ENCODE peak calls at places on chromosomes 2 and 18, in nine cellular contexts. One of them, this sample, is unnamed.

GRCh38 chr2:186503827-186504606 is 18.0 kb downstream of the ZC3H15 start:
- DNase-seq in CD8-positive, alpha-beta memory T cell: peak; percentile 7
- DNase-seq in HTR-8/SVneo: no peak
- DNase-seq in NCI-H1092 treated with DMSO at 0.1 percent for 48 hours: peak; percentile 10
- DNase-seq in GOT3: no peak
- DNase-seq in GM12891: no peak
- DNase-seq in DND-41: no peak
- DNase-seq in AG04449: no peak
- DNase-seq in iPS DF 6.9: no peak
- DNase-seq in this sample: no peak

GRCh38 chr2:191593622-191594416 is 84.1 kb upstream of the NABP1 start:
- DNase-seq in GOT3: no peak
- DNase-seq in DND-41: no peak
- DNase-seq in NCI-H1092 treated with DMSO at 0.1 percent for 48 hours: no peak
- DNase-seq in iPS DF 6.9: no peak
- DNase-seq in CD8-positive, alpha-beta memory T cell: no peak
- DNase-seq in HTR-8/SVneo: peak; percentile 39
- DNase-seq in GM12891: no peak
- DNase-seq in AG04449: no peak
- DNase-seq in this sample: no peak

GRCh38 chr2:38658613-38659012 is 7.3 kb upstream of the GALM start:
- DNase-seq in DND-41: no peak
- DNase-seq in NCI-H1092 treated with DMSO at 0.1 percent for 48 hours: no peak
- DNase-seq in GOT3: no peak
- DNase-seq in HTR-8/SVneo: no peak
- DNase-seq in iPS DF 6.9: no peak
- DNase-seq in GM12891: no peak
- DNase-seq in CD8-positive, alpha-beta memory T cell: no peak
- DNase-seq in AG04449: no peak
- DNase-seq in this sample: no peak

GRCh38 chr2:48440103-48440390 is 89.9 kb upstream of the STON1 start:
- DNase-seq in iPS DF 6.9: no peak
- DNase-seq in AG04449: no peak
- DNase-seq in GM12891: no peak
- DNase-seq in CD8-positive, alpha-beta memory T cell: no peak
- DNase-seq in GOT3: no peak
- DNase-seq in NCI-H1092 treated with DMSO at 0.1 percent for 48 hours: no peak
- DNase-seq in DND-41: no peak
- DNase-seq in HTR-8/SVneo: no peak
- DNase-seq in this sample: no peak

GRCh38 chr2:57890462-57890861 is 156.1 kb upstream of the VRK2 start:
- DNase-seq in CD8-positive, alpha-beta memory T cell: no peak
- DNase-seq in GOT3: no peak
- DNase-seq in AG04449: peak; percentile 38
- DNase-seq in GM12891: no peak
- DNase-seq in DND-41: no peak
- DNase-seq in iPS DF 6.9: no peak
- DNase-seq in HTR-8/SVneo: no peak
- DNase-seq in NCI-H1092 treated with DMSO at 0.1 percent for 48 hours: no peak
- DNase-seq in this sample: no peak

GRCh38 chr2:54574107-54574859 is 118.2 kb downstream of the SPTBN1 start:
- DNase-seq in CD8-positive, alpha-beta memory T cell: peak; percentile 82
- DNase-seq in NCI-H1092 treated with DMSO at 0.1 percent for 48 hours: no peak
- DNase-seq in AG04449: no peak
- DNase-seq in iPS DF 6.9: no peak
- DNase-seq in GM12891: no peak
- DNase-seq in DND-41: peak; percentile 65
- DNase-seq in HTR-8/SVneo: no peak
- DNase-seq in GOT3: no peak
- DNase-seq in this sample: peak; percentile 70

GRCh38 chr2:204948364-204948763 is 403.1 kb downstream of the PARD3B start:
- DNase-seq in GOT3: no peak
- DNase-seq in NCI-H1092 treated with DMSO at 0.1 percent for 48 hours: no peak
- DNase-seq in HTR-8/SVneo: no peak
- DNase-seq in iPS DF 6.9: no peak
- DNase-seq in DND-41: no peak
- DNase-seq in GM12891: no peak
- DNase-seq in AG04449: no peak
- DNase-seq in CD8-positive, alpha-beta memory T cell: no peak
- DNase-seq in this sample: no peak

GRCh38 chr18:12304351-12305210 is 3.5 kb upstream of the TUBB6 start:
- DNase-seq in AG04449: no peak
- DNase-seq in GOT3: no peak
- DNase-seq in HTR-8/SVneo: no peak
- DNase-seq in iPS DF 6.9: no peak
- DNase-seq in NCI-H1092 treated with DMSO at 0.1 percent for 48 hours: peak; percentile 64
- DNase-seq in DND-41: no peak
- DNase-seq in GM12891: no peak
- DNase-seq in CD8-positive, alpha-beta memory T cell: no peak
- DNase-seq in this sample: no peak

GRCh38 chr2:55970506-55970905 is 46.9 kb upstream of the EFEMP1 start:
- DNase-seq in GOT3: no peak
- DNase-seq in iPS DF 6.9: no peak
- DNase-seq in AG04449: no peak
- DNase-seq in DND-41: no peak
- DNase-seq in GM12891: no peak
- DNase-seq in HTR-8/SVneo: no peak
- DNase-seq in CD8-positive, alpha-beta memory T cell: no peak
- DNase-seq in NCI-H1092 treated with DMSO at 0.1 percent for 48 hours: no peak
- DNase-seq in this sample: no peak

GRCh38 chr2:218990612-218991011 is 2.6 kb downstream of the CRYBA2 start:
- DNase-seq in HTR-8/SVneo: no peak
- DNase-seq in CD8-positive, alpha-beta memory T cell: no peak
- DNase-seq in iPS DF 6.9: no peak
- DNase-seq in AG04449: no peak
- DNase-seq in GOT3: no peak
- DNase-seq in GM12891: no peak
- DNase-seq in DND-41: no peak
- DNase-seq in NCI-H1092 treated with DMSO at 0.1 percent for 48 hours: no peak
- DNase-seq in this sample: no peak

GRCh38 chr2:122764019-122764418 is 1008.6 kb downstream of the TSN start:
- DNase-seq in iPS DF 6.9: no peak
- DNase-seq in CD8-positive, alpha-beta memory T cell: no peak
- DNase-seq in NCI-H1092 treated with DMSO at 0.1 percent for 48 hours: no peak
- DNase-seq in AG04449: no peak
- DNase-seq in GOT3: no peak
- DNase-seq in GM12891: no peak
- DNase-seq in DND-41: no peak
- DNase-seq in HTR-8/SVneo: no peak
- DNase-seq in this sample: no peak

GRCh38 chr2:234587341-234588053 is 90.6 kb upstream of the ARL4C start:
- DNase-seq in CD8-positive, alpha-beta memory T cell: no peak
- DNase-seq in iPS DF 6.9: no peak
- DNase-seq in AG04449: no peak
- DNase-seq in NCI-H1092 treated with DMSO at 0.1 percent for 48 hours: no peak
- DNase-seq in GOT3: no peak
- DNase-seq in GM12891: no peak
- DNase-seq in DND-41: no peak
- DNase-seq in HTR-8/SVneo: peak; percentile 52
- DNase-seq in this sample: no peak

GRCh38 chr2:133717497-133717896 is 149.2 kb upstream of the NCKAP5 start:
- DNase-seq in NCI-H1092 treated with DMSO at 0.1 percent for 48 hours: no peak
- DNase-seq in DND-41: no peak
- DNase-seq in HTR-8/SVneo: no peak
- DNase-seq in iPS DF 6.9: no peak
- DNase-seq in CD8-positive, alpha-beta memory T cell: no peak
- DNase-seq in GM12891: no peak
- DNase-seq in AG04449: no peak
- DNase-seq in GOT3: no peak
- DNase-seq in this sample: no peak

GRCh38 chr2:99852376-99852934 is 289.9 kb downstream of the AFF3 start:
- DNase-seq in AG04449: no peak
- DNase-seq in GOT3: no peak
- DNase-seq in iPS DF 6.9: no peak
- DNase-seq in NCI-H1092 treated with DMSO at 0.1 percent for 48 hours: no peak
- DNase-seq in HTR-8/SVneo: no peak
- DNase-seq in GM12891: no peak
- DNase-seq in CD8-positive, alpha-beta memory T cell: no peak
- DNase-seq in DND-41: no peak
- DNase-seq in this sample: no peak

GRCh38 chr2:205435970-205436369 is 246.3 kb upstream of the NRP2 start:
- DNase-seq in AG04449: no peak
- DNase-seq in GM12891: no peak
- DNase-seq in HTR-8/SVneo: no peak
- DNase-seq in GOT3: no peak
- DNase-seq in NCI-H1092 treated with DMSO at 0.1 percent for 48 hours: no peak
- DNase-seq in iPS DF 6.9: no peak
- DNase-seq in DND-41: no peak
- DNase-seq in CD8-positive, alpha-beta memory T cell: no peak
- DNase-seq in this sample: no peak

GRCh38 chr2:239360008-239360407 is 40.8 kb downstream of the HDAC4 start:
- DNase-seq in GOT3: no peak
- DNase-seq in iPS DF 6.9: no peak
- DNase-seq in GM12891: no peak
- DNase-seq in HTR-8/SVneo: no peak
- DNase-seq in NCI-H1092 treated with DMSO at 0.1 percent for 48 hours: no peak
- DNase-seq in DND-41: no peak
- DNase-seq in CD8-positive, alpha-beta memory T cell: no peak
- DNase-seq in AG04449: no peak
- DNase-seq in this sample: no peak

GRCh38 chr18:23585007-23585871 is 1.1 kb downstream of the NPC1 start:
- DNase-seq in HTR-8/SVneo: no peak
- DNase-seq in iPS DF 6.9: no peak
- DNase-seq in NCI-H1092 treated with DMSO at 0.1 percent for 48 hours: no peak
- DNase-seq in DND-41: peak; percentile 49
- DNase-seq in CD8-positive, alpha-beta memory T cell: peak; percentile 18
- DNase-seq in GOT3: no peak
- DNase-seq in GM12891: no peak
- DNase-seq in AG04449: no peak
- DNase-seq in this sample: peak; percentile 51

GRCh38 chr18:56358608-56359007 is 279.8 kb downstream of the TXNL1 start:
- DNase-seq in GOT3: no peak
- DNase-seq in GM12891: no peak
- DNase-seq in AG04449: no peak
- DNase-seq in CD8-positive, alpha-beta memory T cell: no peak
- DNase-seq in NCI-H1092 treated with DMSO at 0.1 percent for 48 hours: no peak
- DNase-seq in DND-41: no peak
- DNase-seq in iPS DF 6.9: no peak
- DNase-seq in HTR-8/SVneo: no peak
- DNase-seq in this sample: no peak

GRCh38 chr2:68463287-68463877 is 3.7 kb downstream of the FBXO48 start:
- DNase-seq in HTR-8/SVneo: peak; percentile 41
- DNase-seq in CD8-positive, alpha-beta memory T cell: peak; percentile 50
- DNase-seq in AG04449: no peak
- DNase-seq in GOT3: no peak
- DNase-seq in GM12891: no peak
- DNase-seq in DND-41: no peak
- DNase-seq in iPS DF 6.9: no peak
- DNase-seq in NCI-H1092 treated with DMSO at 0.1 percent for 48 hours: peak; percentile 4
- DNase-seq in this sample: no peak

GRCh38 chr2:64644240-64645013 is 9.3 kb downstream of the SERTAD2 start:
- DNase-seq in CD8-positive, alpha-beta memory T cell: peak; percentile 47
- DNase-seq in NCI-H1092 treated with DMSO at 0.1 percent for 48 hours: no peak
- DNase-seq in DND-41: peak; percentile 89
- DNase-seq in AG04449: no peak
- DNase-seq in GOT3: no peak
- DNase-seq in iPS DF 6.9: no peak
- DNase-seq in HTR-8/SVneo: peak; percentile 86
- DNase-seq in GM12891: peak; percentile 42
- DNase-seq in this sample: peak; percentile 85

GRCh38 chr2:71943238-71944182 is 204.2 kb downstream of the CYP26B1 start:
- DNase-seq in iPS DF 6.9: no peak
- DNase-seq in GM12891: no peak
- DNase-seq in DND-41: no peak
- DNase-seq in AG04449: no peak
- DNase-seq in NCI-H1092 treated with DMSO at 0.1 percent for 48 hours: no peak
- DNase-seq in HTR-8/SVneo: no peak
- DNase-seq in CD8-positive, alpha-beta memory T cell: no peak
- DNase-seq in GOT3: no peak
- DNase-seq in this sample: peak; percentile 57

GRCh38 chr2:133092571-133092970 is 422.6 kb upstream of the LYPD1 start:
- DNase-seq in DND-41: no peak
- DNase-seq in iPS DF 6.9: no peak
- DNase-seq in AG04449: no peak
- DNase-seq in NCI-H1092 treated with DMSO at 0.1 percent for 48 hours: no peak
- DNase-seq in GM12891: no peak
- DNase-seq in HTR-8/SVneo: no peak
- DNase-seq in CD8-positive, alpha-beta memory T cell: no peak
- DNase-seq in GOT3: no peak
- DNase-seq in this sample: no peak

GRCh38 chr2:105301646-105302045 is 27.9 kb downstream of the TGFBRAP1 start:
- DNase-seq in iPS DF 6.9: no peak
- DNase-seq in DND-41: peak; percentile 10
- DNase-seq in HTR-8/SVneo: no peak
- DNase-seq in GOT3: no peak
- DNase-seq in GM12891: no peak
- DNase-seq in CD8-positive, alpha-beta memory T cell: no peak
- DNase-seq in NCI-H1092 treated with DMSO at 0.1 percent for 48 hours: no peak
- DNase-seq in AG04449: no peak
- DNase-seq in this sample: no peak

GRCh38 chr2:168060956-168061750 is 186.2 kb downstream of the STK39 start:
- DNase-seq in NCI-H1092 treated with DMSO at 0.1 percent for 48 hours: no peak
- DNase-seq in GM12891: no peak
- DNase-seq in iPS DF 6.9: no peak
- DNase-seq in GOT3: no peak
- DNase-seq in HTR-8/SVneo: no peak
- DNase-seq in CD8-positive, alpha-beta memory T cell: no peak
- DNase-seq in DND-41: no peak
- DNase-seq in AG04449: no peak
- DNase-seq in this sample: no peak